ENCODE peak calls at places on chromosomes 11 and 22, in four cellular contexts. One of them, this sample, is unnamed.

GRCh38 chr11:7436657-7437056 is 48.6 kb upstream of the OLFML1 start:
- DNase-seq in IMR-90: no peak
- DNase-seq in amygdala: no peak
- DNase-seq in DMS53: peak
- DNase-seq in this sample: no peak

GRCh38 chr11:120184946-120185677 is 25.7 kb upstream of the OAF start:
- DNase-seq in DMS53: no peak
- DNase-seq in IMR-90: peak
- DNase-seq in amygdala: no peak
- DNase-seq in this sample: no peak

GRCh38 chr22:31340765-31341247 is 5.3 kb downstream of the PATZ1 start:
- DNase-seq in IMR-90: no peak
- DNase-seq in DMS53: no peak
- DNase-seq in amygdala: no peak
- DNase-seq in this sample: no peak

GRCh38 chr22:48739348-48740085 is 1088.2 kb downstream of the BRD1 start:
- DNase-seq in IMR-90: no peak
- DNase-seq in amygdala: no peak
- DNase-seq in DMS53: no peak
- DNase-seq in this sample: no peak

GRCh38 chr11:75142714-75143419 is 8.0 kb upstream of the SLCO2B1 start:
- DNase-seq in DMS53: peak
- DNase-seq in IMR-90: peak
- DNase-seq in amygdala: peak
- DNase-seq in this sample: peak

GRCh38 chr22:45240137-45240809 is 421 bp downstream of the KIAA0930 start:
- DNase-seq in IMR-90: no peak
- DNase-seq in DMS53: peak
- DNase-seq in amygdala: no peak
- DNase-seq in this sample: no peak

GRCh38 chr11:117175781-117176180 is 2.8 kb upstream of the SIDT2 start:
- DNase-seq in amygdala: no peak
- DNase-seq in IMR-90: no peak
- DNase-seq in DMS53: no peak
- DNase-seq in this sample: no peak

GRCh38 chr22:38866024-38866398 is 6.0 kb downstream of the CBX6 start:
- DNase-seq in IMR-90: no peak
- DNase-seq in DMS53: no peak
- DNase-seq in amygdala: no peak
- DNase-seq in this sample: no peak

GRCh38 chr11:90330632-90331031 is 107.8 kb upstream of the CHORDC1 start:
- DNase-seq in DMS53: no peak
- DNase-seq in IMR-90: no peak
- DNase-seq in amygdala: no peak
- DNase-seq in this sample: no peak

GRCh38 chr11:102457056-102457677 is 4.6 kb upstream of the TMEM123 start:
- DNase-seq in DMS53: peak
- DNase-seq in IMR-90: no peak
- DNase-seq in amygdala: no peak
- DNase-seq in this sample: no peak

GRCh38 chr11:14898286-14899086 is 6.5 kb upstream of the CYP2R1 start:
- DNase-seq in DMS53: no peak
- DNase-seq in amygdala: no peak
- DNase-seq in IMR-90: no peak
- DNase-seq in this sample: no peak

GRCh38 chr11:119780264-119780953 is 51.4 kb upstream of the NECTIN1 start:
- DNase-seq in DMS53: no peak
- DNase-seq in amygdala: no peak
- DNase-seq in IMR-90: no peak
- DNase-seq in this sample: no peak

GRCh38 chr11:8906629-8907028 is 4.4 kb upstream of the AKIP1 start:
- DNase-seq in IMR-90: peak
- DNase-seq in DMS53: peak
- DNase-seq in amygdala: no peak
- DNase-seq in this sample: peak

GRCh38 chr11:64789331-64790204 is 11.2 kb upstream of the SF1 start:
- DNase-seq in DMS53: no peak
- DNase-seq in IMR-90: no peak
- DNase-seq in amygdala: no peak
- DNase-seq in this sample: no peak

GRCh38 chr11:10076458-10077141 is 217.4 kb downstream of the SBF2 start:
- DNase-seq in DMS53: peak
- DNase-seq in IMR-90: peak
- DNase-seq in amygdala: no peak
- DNase-seq in this sample: peak

GRCh38 chr22:42673898-42674390 is 24.8 kb upstream of the CYB5R3 start:
- DNase-seq in DMS53: peak
- DNase-seq in IMR-90: no peak
- DNase-seq in amygdala: no peak
- DNase-seq in this sample: peak

GRCh38 chr11:79304599-79305212 is 136.1 kb downstream of the TENM4 start:
- DNase-seq in IMR-90: no peak
- DNase-seq in DMS53: no peak
- DNase-seq in amygdala: no peak
- DNase-seq in this sample: no peak

GRCh38 chr11:68383976-68384501 is 71.6 kb downstream of the LRP5 start:
- DNase-seq in amygdala: peak
- DNase-seq in IMR-90: peak
- DNase-seq in DMS53: peak
- DNase-seq in this sample: no peak

GRCh38 chr22:35575116-35575748 is 34.6 kb downstream of the RASD2 start:
- DNase-seq in DMS53: no peak
- DNase-seq in IMR-90: no peak
- DNase-seq in amygdala: no peak
- DNase-seq in this sample: no peak

GRCh38 chr11:124934862-124935547 is 842 bp downstream of the HEPACAM start:
- DNase-seq in DMS53: peak
- DNase-seq in amygdala: no peak
- DNase-seq in IMR-90: peak
- DNase-seq in this sample: peak

GRCh38 chr22:19943665-19944026 is 2.0 kb upstream of the TXNRD2 start:
- DNase-seq in DMS53: no peak
- DNase-seq in amygdala: no peak
- DNase-seq in IMR-90: peak
- DNase-seq in this sample: peak

GRCh38 chr22:37340331-37341262 is 58.3 kb downstream of the CYTH4 start:
- DNase-seq in DMS53: peak
- DNase-seq in IMR-90: no peak
- DNase-seq in amygdala: no peak
- DNase-seq in this sample: no peak

GRCh38 chr11:14054708-14055107 is 92.2 kb downstream of the SPON1 start:
- DNase-seq in IMR-90: no peak
- DNase-seq in DMS53: no peak
- DNase-seq in amygdala: no peak
- DNase-seq in this sample: no peak

This sample was measured in astrocyte.